ENCODE peak calls at places on chromosomes 6 and 20, in ten cellular contexts. O is NCI-H774; S is stimulated activated CD4-positive, alpha-beta T cell treated with anti-CD3 and anti-CD28 coated beads, TNF-alpha, amount 100 ng/mL, for 4 hours; U is activated naive CD8-positive, alpha-beta T cell treated with anti-CD3 and anti-CD28 coated beads, Interleukin-2, amount 10 ng/mL, durations not matched to agents 7 days and 5 days; G is naive thymus-derived CD8-positive, alpha-beta T cell; D is prostate gland; L is AG09319; K is iPS-NIHi11; V is stimulated activated CD8-positive, alpha-beta memory T cell treated with anti-CD3 and anti-CD28 coated beads, Interleukin-15, amount 100 ng/mL, for 48 hours; X is NCI-H2107. T is an unnamed sample.

GRCh38 chr6:52304917-52305316 is 20.4 kb upstream of the MCM3 start:
- DNase-seq in D (no peak), X (no peak), G (no peak), L (no peak), U (no peak), O (no peak), S (no peak), V (no peak), K (no peak), T (no peak)

GRCh38 chr6:12791371-12791770 is 74.8 kb downstream of the PHACTR1 start:
- DNase-seq in U (no peak), X (no peak), G (no peak), O (no peak), L (no peak), V (no peak), S (no peak), D (no peak), K (no peak), T (no peak)

GRCh38 chr6:140174509-140174908 is 800.1 kb upstream of the CITED2 start:
- DNase-seq in X (no peak), K (no peak), S (no peak), L (peak; percentile 89), O (no peak), G (no peak), V (no peak), D (no peak), U (no peak), T (no peak)

GRCh38 chr6:92826633-92827032 is 592.7 kb downstream of the EPHA7 start:
- DNase-seq in S (no peak), D (no peak), G (no peak), L (no peak), X (no peak), V (no peak), K (no peak), U (no peak), O (no peak), T (no peak)

GRCh38 chr6:80457044-80457933 is 350.8 kb downstream of the BCKDHB start:
- DNase-seq in S (no peak), D (peak; percentile 65), K (peak; percentile 24), X (no peak), L (peak; percentile 85), U (no peak), O (no peak), V (no peak), G (no peak), T (no peak)

GRCh38 chr20:55140631-55141030 is 665.2 kb downstream of the DOK5 start:
- DNase-seq in D (no peak), V (no peak), X (no peak), G (no peak), K (no peak), U (no peak), L (no peak), O (peak; percentile 74), S (no peak), T (no peak)

GRCh38 chr6:44650947-44651346 is 263.4 kb downstream of the CDC5L start:
- DNase-seq in V (no peak), D (no peak), L (no peak), K (no peak), S (no peak), G (no peak), O (no peak), X (no peak), U (no peak), T (no peak)

GRCh38 chr6:20113649-20114224 is 98.5 kb downstream of the MBOAT1 start:
- DNase-seq in U (no peak), D (no peak), O (no peak), V (no peak), S (no peak), K (no peak), L (no peak), G (no peak), X (no peak), T (no peak)

GRCh38 chr6:2440516-2440915 is 195.1 kb upstream of the GMDS start:
- DNase-seq in D (no peak), S (no peak), G (no peak), V (no peak), K (no peak), L (no peak), X (no peak), O (no peak), U (no peak), T (no peak)

GRCh38 chr20:47607208-47607613 is 105.5 kb downstream of the NCOA3 start:
- DNase-seq in L (no peak), G (no peak), X (no peak), O (no peak), K (no peak), D (no peak), S (no peak), V (no peak), U (no peak), T (no peak)

GRCh38 chr6:5034736-5035135 is 30.9 kb upstream of the RPP40 start:
- DNase-seq in L (no peak), U (no peak), G (no peak), V (no peak), S (no peak), X (no peak), D (peak; percentile 66), O (no peak), K (no peak), T (no peak)

GRCh38 chr6:163663575-163663974 is 249.1 kb downstream of the QKI start:
- DNase-seq in V (no peak), G (no peak), K (no peak), O (no peak), U (no peak), L (no peak), D (no peak), S (no peak), X (no peak), T (no peak)

GRCh38 chr6:169451065-169451840 is 197.6 kb upstream of the THBS2 start:
- DNase-seq in U (no peak), V (no peak), S (no peak), G (no peak), O (no peak), K (no peak), L (no peak), D (no peak), X (no peak), T (no peak)

GRCh38 chr6:1686117-1687098 is 76.7 kb downstream of the FOXC1 start:
- DNase-seq in O (no peak), X (no peak), L (peak; percentile 96), G (no peak), V (no peak), D (peak; percentile 29), K (peak; percentile 26), U (no peak), S (no peak), T (no peak)

GRCh38 chr6:157981395-157982296 is at the start of gene SYNJ2:
- DNase-seq in G (peak; percentile 85), D (peak; percentile 83), X (peak; percentile 42), S (peak; percentile 79), L (no peak), O (peak; percentile 78), U (peak; percentile 91), V (peak; percentile 67), K (peak; percentile 91), T (peak; percentile 32)

GRCh38 chr6:129084406-129084805 is 201.5 kb downstream of the LAMA2 start:
- DNase-seq in X (no peak), L (no peak), D (no peak), V (no peak), O (no peak), K (no peak), U (no peak), G (no peak), S (no peak), T (no peak)

GRCh38 chr6:3260296-3260695 is 1.5 kb downstream of the PSMG4 start:
- DNase-seq in L (no peak), S (no peak), K (no peak), D (no peak), O (no peak), X (no peak), V (no peak), G (no peak), U (no peak), T (no peak)

GRCh38 chr6:14881399-14881798 is 364.5 kb upstream of the JARID2 start:
- DNase-seq in V (no peak), X (no peak), D (no peak), G (no peak), U (no peak), L (no peak), S (no peak), K (no peak), O (no peak), T (no peak)